ENCODE peak calls at places on chromosomes 2 and 18, in four cellular contexts. O is CD8-positive, alpha-beta T cell; U is choroid plexus epithelial cell; K is HAP-1. G is an unnamed sample.

GRCh38 chr2:1495676-1496393 is 82.6 kb downstream of the TPO start:
- DNase-seq in O (no peak), U (no peak), K (no peak), G (no peak)

GRCh38 chr2:150133623-150134022 is 353.8 kb downstream of the RND3 start:
- DNase-seq in O (no peak), U (peak), K (no peak), G (peak)

GRCh38 chr2:201797175-201797840 is 9.0 kb upstream of the CDK15 start:
- DNase-seq in O (no peak), U (peak), K (no peak), G (no peak)

GRCh38 chr2:113248997-113249770 is 29.5 kb downstream of the PAX8 start:
- DNase-seq in O (peak), U (peak), K (peak), G (peak)

GRCh38 chr2:183505911-183506310 is 381.7 kb downstream of the NUP35 start:
- DNase-seq in O (no peak), U (no peak), K (no peak), G (no peak)

GRCh38 chr2:169571571-169571970 is 2.1 kb downstream of the FASTKD1 start:
- DNase-seq in O (no peak), U (no peak), K (no peak), G (no peak)

GRCh38 chr2:203446071-203446481 is 89.0 kb downstream of the RAPH1 start:
- DNase-seq in O (no peak), U (peak), K (no peak), G (no peak)

GRCh38 chr2:10305715-10306114 is 3.0 kb downstream of the HPCAL1 start:
- DNase-seq in O (no peak), U (no peak), K (peak), G (peak)

GRCh38 chr2:152550386-152550785 is 166.9 kb downstream of the PRPF40A start:
- DNase-seq in O (no peak), U (no peak), K (no peak), G (no peak)

GRCh38 chr2:25912851-25913695 is 34.8 kb upstream of the ASXL2 start:
- DNase-seq in O (no peak), U (peak), K (peak), G (no peak)

GRCh38 chr2:201313362-201313761 is 43.8 kb downstream of the FLACC1 start:
- DNase-seq in O (no peak), U (no peak), K (no peak), G (no peak)

GRCh38 chr2:216327447-216327846 is 44.8 kb downstream of the MARCHF4 start:
- DNase-seq in O (no peak), U (no peak), K (no peak), G (no peak)

GRCh38 chr18:70709124-70709523 is 420.3 kb downstream of the SOCS6 start:
- DNase-seq in O (no peak), U (no peak), K (no peak), G (no peak)

GRCh38 chr2:169010633-169011460 is 20.3 kb downstream of the ABCB11 start:
- DNase-seq in O (no peak), U (no peak), K (no peak), G (no peak)

GRCh38 chr2:132876745-132877391 is 206.9 kb upstream of the LYPD1 start:
- DNase-seq in O (no peak), U (no peak), K (no peak), G (no peak)

GRCh38 chr2:29606105-29606871 is 315.1 kb downstream of the ALK start:
- DNase-seq in O (no peak), U (peak), K (no peak), G (no peak)

GRCh38 chr2:38692636-38693318 is 26.9 kb downstream of the GALM start:
- DNase-seq in O (no peak), U (no peak), K (no peak), G (peak)

GRCh38 chr2:33217431-33217830 is 259.0 kb upstream of the RASGRP3 start:
- DNase-seq in O (no peak), U (no peak), K (no peak), G (no peak)

GRCh38 chr2:221629478-221629877 is 57.4 kb upstream of the EPHA4 start:
- DNase-seq in O (no peak), U (peak), K (no peak), G (no peak)

GRCh38 chr2:228642861-228643260 is 461.4 kb upstream of the SPHKAP start:
- DNase-seq in O (no peak), U (no peak), K (no peak), G (peak)

GRCh38 chr2:14543284-14543683 is 89.2 kb upstream of the LRATD1 start:
- DNase-seq in O (no peak), U (peak), K (no peak), G (no peak)

GRCh38 chr2:79013629-79014028 is 11.9 kb upstream of the REG3G start:
- DNase-seq in O (no peak), U (no peak), K (no peak), G (no peak)

GRCh38 chr2:109265369-109265768 is 136.4 kb downstream of the SH3RF3 start:
- DNase-seq in O (no peak), U (no peak), K (no peak), G (no peak)

GRCh38 chr18:63882333-63883141 is 5.0 kb upstream of the SERPINB2 start:
- DNase-seq in O (no peak), U (peak), K (no peak), G (no peak)

GRCh38 chr2:40316631-40317030 is 135.3 kb downstream of the SLC8A1 start:
- DNase-seq in O (no peak), U (no peak), K (no peak), G (no peak)

GRCh38 chr2:180871649-180872048 is 108.8 kb upstream of the UBE2E3 start:
- DNase-seq in O (no peak), U (no peak), K (no peak), G (no peak)

GRCh38 chr2:224711381-224711780 is 4.8 kb downstream of the CCDC195 start:
- DNase-seq in O (no peak), U (no peak), K (no peak), G (no peak)

GRCh38 chr2:144678741-144679140 is 158.8 kb upstream of the ZEB2 start:
- DNase-seq in O (no peak), U (no peak), K (no peak), G (no peak)

GRCh38 chr18:28143725-28144124 is 33.2 kb downstream of the CDH2 start:
- DNase-seq in O (no peak), U (no peak), K (no peak), G (no peak)

GRCh38 chr2:135742307-135742838 is 718 bp downstream of the UBXN4 start:
- DNase-seq in O (peak), U (peak), K (peak), G (peak)

GRCh38 chr2:8547284-8548064 is 134.4 kb upstream of the ID2 start:
- DNase-seq in O (no peak), U (no peak), K (no peak), G (no peak)

GRCh38 chr2:238462782-238463396 is 36.2 kb downstream of the ASB1 start:
- DNase-seq in O (no peak), U (peak), K (no peak), G (no peak)

GRCh38 chr2:56444339-56444738 is 260.5 kb downstream of the CCDC85A start:
- DNase-seq in O (no peak), U (peak), K (no peak), G (no peak)

GRCh38 chr2:9781252-9781651 is 62.0 kb upstream of the TAF1B start:
- DNase-seq in O (no peak), U (no peak), K (no peak), G (no peak)

GRCh38 chr18:11885278-11885991 is 22.7 kb downstream of the MPPE1 start:
- DNase-seq in O (no peak), U (no peak), K (no peak), G (no peak)

GRCh38 chr2:98790221-98790620 is 59.3 kb upstream of the MGAT4A start:
- DNase-seq in O (no peak), U (no peak), K (no peak), G (no peak)

GRCh38 chr2:75627902-75628504 is 18.6 kb upstream of the MRPL19 start:
- DNase-seq in O (peak), U (peak), K (peak), G (peak)

GRCh38 chr2:8320305-8320704 is 361.6 kb upstream of the ID2 start:
- DNase-seq in O (no peak), U (no peak), K (no peak), G (no peak)

GRCh38 chr2:180980943-180981898 is 816 bp downstream of the UBE2E3 start:
- DNase-seq in O (peak), U (peak), K (peak), G (peak)

GRCh38 chr2:111133603-111134002 is 12.9 kb downstream of the BCL2L11 start:
- DNase-seq in O (no peak), U (peak), K (no peak), G (no peak)

GRCh38 chr2:111135910-111136297 is 15.2 kb downstream of the BCL2L11 start:
- DNase-seq in O (no peak), U (peak), K (no peak), G (no peak)

GRCh38 chr2:111138834-111139233 is 18.1 kb downstream of the BCL2L11 start:
- DNase-seq in O (no peak), U (no peak), K (no peak), G (no peak)

GRCh38 chr2:111134082-111134481 is 13.4 kb downstream of the BCL2L11 start:
- DNase-seq in O (no peak), U (no peak), K (no peak), G (no peak)

GRCh38 chr2:111135237-111135909 is 14.7 kb downstream of the BCL2L11 start:
- DNase-seq in O (no peak), U (no peak), K (no peak), G (no peak)
- H3K4me3 ChIP-seq in O (no peak), U (no peak), K (no peak), G (no peak)

DNA sequence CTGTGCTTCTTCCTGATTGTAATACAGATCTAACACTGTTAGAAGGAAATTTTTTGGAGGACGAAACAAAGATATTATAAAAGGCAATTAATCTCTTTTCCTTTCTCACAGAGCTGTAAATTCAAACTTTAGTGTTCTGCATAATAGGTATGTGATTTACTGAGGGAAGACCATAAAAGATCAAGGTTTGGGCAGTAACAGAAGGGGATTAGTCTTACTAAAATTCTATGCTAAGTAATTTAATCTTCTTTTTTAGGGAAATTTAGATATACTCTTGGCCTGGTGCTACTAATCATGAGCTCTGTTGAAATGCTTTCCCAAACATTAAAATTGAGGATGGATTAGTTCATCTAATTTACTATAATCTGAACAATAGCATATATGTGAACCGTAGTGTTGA is 8.8 kb upstream of the QPCT start:
- DNase-seq in O (no peak), U (no peak), K (no peak), G (no peak)
- H3K4me3 ChIP-seq in O (no peak), U (no peak), K (no peak), G (no peak)

DNA sequence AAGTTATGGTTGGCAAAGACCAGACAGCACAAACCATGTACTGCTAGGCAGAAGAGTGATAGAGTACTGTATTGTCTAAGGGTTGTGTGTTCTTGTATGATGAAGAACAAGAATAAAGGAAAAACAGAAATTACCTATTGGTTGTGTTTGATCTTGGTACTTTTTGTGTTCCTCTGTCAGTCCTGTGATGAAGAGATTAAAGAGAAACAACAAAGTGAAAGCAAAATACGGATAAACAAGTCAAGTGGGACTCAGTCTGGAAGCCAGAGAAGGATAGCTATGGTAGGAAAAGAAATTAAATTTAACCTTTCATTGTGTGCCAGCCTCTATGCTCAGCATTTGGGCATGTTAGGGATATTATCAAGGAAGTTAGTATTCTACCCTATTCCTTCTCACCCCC is 413.1 kb downstream of the PARD3B start:
- DNase-seq in O (no peak), U (no peak), K (no peak), G (no peak)
- H3K4me3 ChIP-seq in O (no peak), U (no peak), K (no peak), G (no peak)

GRCh38 chr18:76208632-76209308 is 286.3 kb downstream of the ZNF516 start:
- DNase-seq in O (no peak), U (no peak), K (no peak), G (no peak)
- H3K4me3 ChIP-seq in O (no peak), U (no peak), K (no peak), G (no peak)

GRCh38 chr2:64525323-64525625 is 1.1 kb downstream of the AFTPH start:
- DNase-seq in O (no peak), U (peak), K (no peak), G (no peak)

GRCh38 chr2:64524604-64525322 is 635 bp downstream of the AFTPH start:
- DNase-seq in O (peak), U (peak), K (peak), G (peak)

GRCh38 chr2:64522843-64523428 is 1.2 kb upstream of the AFTPH start:
- DNase-seq in O (peak), U (peak), K (peak), G (peak)

GRCh38 chr2:64523667-64524603 is at the start of gene AFTPH:
- DNase-seq in O (peak), U (peak), K (peak), G (peak)

DNA sequence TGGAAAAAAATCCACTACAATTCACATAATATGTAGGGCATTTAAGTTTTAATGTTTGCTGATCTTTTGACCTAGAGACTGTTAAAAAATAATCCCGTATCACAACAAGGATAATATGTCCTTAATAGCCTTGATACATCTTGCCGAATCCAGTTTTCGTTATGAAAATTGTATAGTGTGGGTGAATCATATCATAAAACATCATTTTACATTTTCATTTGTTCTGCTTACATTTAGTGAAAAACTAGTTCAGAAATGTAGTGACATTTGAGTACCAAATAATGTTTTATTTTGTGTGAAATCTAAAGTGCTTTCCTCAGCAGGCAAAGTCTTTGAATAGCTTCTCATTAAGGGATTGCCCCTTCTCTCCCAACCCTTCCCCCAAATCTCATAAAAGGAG is 1.9 kb downstream of the AFTPH start:
- DNase-seq in O (no peak), U (no peak), K (no peak), G (no peak)
- H3K4me3 ChIP-seq in O (no peak), U (no peak), K (peak), G (peak)

GRCh38 chr2:91477731-91478672 is 2786.5 kb downstream of the RPIA start:
- DNase-seq in O (no peak), U (no peak), K (peak), G (no peak)
- H3K4me3 ChIP-seq in O (no peak), U (peak), K (peak), G (peak)

DNA sequence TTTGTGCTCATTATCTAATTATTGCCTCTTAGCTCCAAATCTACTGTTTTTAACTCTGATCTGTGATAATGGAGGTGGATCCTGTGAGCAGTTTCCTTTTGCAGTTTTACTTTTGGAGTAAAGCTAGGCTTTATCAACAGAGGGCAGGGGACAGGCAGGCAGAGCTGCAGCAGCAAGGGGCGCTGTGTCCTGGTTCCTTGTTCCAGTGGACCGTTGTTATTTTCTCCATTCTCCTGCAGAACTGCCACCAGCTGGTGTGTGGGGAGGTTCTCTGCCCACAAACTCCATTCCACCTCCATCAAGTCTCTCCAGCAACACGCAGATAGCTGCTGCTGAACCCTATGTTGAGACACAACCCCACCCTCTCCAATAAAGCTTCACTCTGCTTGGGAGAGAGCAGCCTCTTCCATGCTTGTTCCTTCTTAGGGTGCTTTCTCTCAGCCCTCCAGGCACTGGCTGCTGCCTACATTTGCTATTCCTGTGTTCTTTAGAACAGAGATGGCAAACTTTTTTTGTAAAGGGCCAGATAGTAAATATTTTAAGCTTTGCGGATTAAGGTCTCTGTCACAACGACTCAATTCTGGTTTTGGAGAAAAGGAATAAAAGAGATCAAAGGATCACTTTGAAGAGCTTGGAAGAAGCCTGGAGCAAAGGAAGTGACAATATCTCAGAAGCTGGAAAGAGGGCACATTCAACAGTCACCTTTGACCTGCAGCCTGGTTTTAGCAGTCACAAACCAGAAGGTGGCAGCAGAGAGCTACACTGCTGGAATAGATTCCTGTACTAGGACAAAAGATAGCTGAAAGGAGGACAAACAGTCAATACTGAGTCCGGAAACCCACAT is 208.8 kb downstream of the CCDC178 start:
- DNase-seq in O (peak), U (peak), K (peak), G (peak)
- H3K4me3 ChIP-seq in O (no peak), U (no peak), K (no peak), G (no peak)

GRCh38 chr2:185738679-185739472 is at the start of gene FSIP2:
- DNase-seq in O (no peak), U (peak), K (peak), G (peak)
- H3K4me3 ChIP-seq in O (no peak), U (peak), K (peak), G (no peak)

GRCh38 chr2:101219281-101219680 is 33.4 kb upstream of the CNOT11 start:
- DNase-seq in O (no peak), U (no peak), K (no peak), G (no peak)

DNA sequence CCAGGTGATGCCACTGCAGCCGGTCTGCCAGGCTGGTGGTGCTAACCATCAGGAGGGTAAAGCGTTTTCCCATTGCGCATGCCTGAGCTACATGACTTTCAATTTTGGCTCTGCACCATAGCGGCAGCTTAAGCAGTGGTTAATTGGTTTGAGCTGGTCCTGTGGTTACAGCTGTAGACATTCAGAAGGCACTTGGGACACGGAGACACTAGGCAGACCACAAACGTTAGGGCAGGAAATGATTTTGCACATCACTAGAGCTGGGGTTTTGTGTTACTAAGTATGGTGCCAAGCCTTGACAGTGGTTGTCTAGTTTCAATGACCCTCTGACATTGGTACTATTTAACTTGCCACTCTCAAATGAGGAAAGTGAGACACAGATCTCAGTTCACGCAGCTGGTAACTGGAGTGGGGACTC is 28.9 kb upstream of the CNOT11 start:
- DNase-seq in O (peak), U (no peak), K (no peak), G (no peak)
- H3K4me3 ChIP-seq in O (no peak), U (no peak), K (no peak), G (no peak)